ENCODE peak calls at places on chromosomes 1 and 21, in seven cellular contexts. D is NCI-H1092; B is epithelial cell of esophagus; V is mucosa of gallbladder; H is CD4-positive, alpha-beta T cell; S is kidney glomerular epithelial cell; C is left ventricle myocardium inferior. Z is an unnamed sample.

GRCh38 chr1:85047472-85048295 is 616 bp downstream of the MCOLN3 start:
- DNase-seq in D (no peak), B (peak), V (no peak), H (no peak), S (no peak), C (peak), Z (no peak)

GRCh38 chr1:209335090-209335692 is 248.3 kb upstream of the CAMK1G start:
- DNase-seq in D (peak), B (peak), V (no peak), H (no peak), S (no peak), C (no peak), Z (peak)

GRCh38 chr1:187445066-187445465 is 616.3 kb downstream of the PLA2G4A start:
- DNase-seq in D (no peak), B (no peak), V (no peak), H (no peak), S (no peak), C (no peak), Z (no peak)

GRCh38 chr1:211928993-211929637 is 98.6 kb upstream of the LPGAT1 start:
- DNase-seq in D (no peak), B (peak), V (peak), H (no peak), S (no peak), C (no peak), Z (no peak)

GRCh38 chr1:162649606-162650005 is 17.3 kb downstream of the DDR2 start:
- DNase-seq in D (no peak), B (no peak), V (no peak), H (no peak), S (no peak), C (no peak), Z (no peak)

GRCh38 chr1:26302733-26303405 is 3.6 kb downstream of the UBXN11 start:
- DNase-seq in D (no peak), B (peak), V (no peak), H (no peak), S (peak), C (no peak), Z (peak)

GRCh38 chr1:163509126-163509525 is 187.4 kb downstream of the NUF2 start:
- DNase-seq in D (no peak), B (peak), V (no peak), H (no peak), S (no peak), C (no peak), Z (peak)

GRCh38 chr1:29789221-29789909 is 553.0 kb downstream of the PTPRU start:
- DNase-seq in D (no peak), B (peak), V (peak), H (no peak), S (peak), C (no peak), Z (no peak)

GRCh38 chr1:10415211-10415930 is 14.9 kb upstream of the CENPS start:
- DNase-seq in D (no peak), B (peak), V (peak), H (no peak), S (no peak), C (no peak), Z (peak)

GRCh38 chr1:77538956-77539509 is 143.4 kb downstream of the ZZZ3 start:
- DNase-seq in D (no peak), B (peak), V (no peak), H (no peak), S (peak), C (no peak), Z (peak)

GRCh38 chr1:153389978-153390879 is 644 bp downstream of the S100A8 start:
- DNase-seq in D (no peak), B (no peak), V (peak), H (no peak), S (no peak), C (no peak), Z (no peak)

GRCh38 chr1:116515702-116516101 is 55.1 kb downstream of the CD58 start:
- DNase-seq in D (no peak), B (no peak), V (no peak), H (peak), S (no peak), C (no peak), Z (no peak)

GRCh38 chr21:36988536-36988935 is 18.0 kb upstream of the RIPPLY3 start:
- DNase-seq in D (no peak), B (no peak), V (no peak), H (no peak), S (no peak), C (no peak), Z (no peak)

GRCh38 chr1:66889030-66889429 is 35.6 kb downstream of the DNAI4 start:
- DNase-seq in D (no peak), B (no peak), V (no peak), H (no peak), S (no peak), C (no peak), Z (no peak)

GRCh38 chr1:9115656-9116205 is 13.2 kb downstream of the GPR157 start:
- DNase-seq in D (no peak), B (peak), V (no peak), H (no peak), S (no peak), C (no peak), Z (no peak)

GRCh38 chr1:86567936-86568335 is 21.1 kb downstream of the CLCA4 start:
- DNase-seq in D (no peak), B (peak), V (no peak), H (no peak), S (no peak), C (no peak), Z (no peak)

GRCh38 chr1:98644510-98644909 is 17.0 kb upstream of the SNX7 start:
- DNase-seq in D (no peak), B (no peak), V (no peak), H (no peak), S (no peak), C (no peak), Z (no peak)

GRCh38 chr21:43361127-43361492 is 65.8 kb downstream of the SIK1 start:
- DNase-seq in D (no peak), B (peak), V (no peak), H (peak), S (no peak), C (peak), Z (no peak)

GRCh38 chr1:234962340-234962989 is 166.2 kb downstream of the TOMM20 start:
- DNase-seq in D (no peak), B (peak), V (no peak), H (no peak), S (peak), C (no peak), Z (peak)

GRCh38 chr1:228312091-228312764 is 94.4 kb downstream of the TRIM11 start:
- DNase-seq in D (no peak), B (no peak), V (no peak), H (no peak), S (no peak), C (no peak), Z (no peak)

GRCh38 chr1:102799496-102799895 is 308.8 kb downstream of the COL11A1 start:
- DNase-seq in D (no peak), B (no peak), V (no peak), H (no peak), S (no peak), C (no peak), Z (no peak)

GRCh38 chr1:112935474-112936289 is 20.3 kb downstream of the SLC16A1 start:
- DNase-seq in D (no peak), B (peak), V (no peak), H (no peak), S (peak), C (no peak), Z (peak)

GRCh38 chr1:67489643-67490042 is 59.4 kb upstream of the SERBP1 start:
- DNase-seq in D (no peak), B (peak), V (no peak), H (no peak), S (peak), C (no peak), Z (no peak)

GRCh38 chr1:160860840-160861505 is 1.7 kb downstream of the CD244 start:
- DNase-seq in D (no peak), B (no peak), V (no peak), H (no peak), S (no peak), C (no peak), Z (no peak)

GRCh38 chr1:234731371-234732085 is 121.5 kb upstream of the IRF2BP2 start:
- DNase-seq in D (no peak), B (peak), V (no peak), H (peak), S (peak), C (no peak), Z (no peak)

GRCh38 chr1:27634166-27634981 is 611 bp downstream of the FGR start:
- DNase-seq in D (no peak), B (no peak), V (no peak), H (peak), S (no peak), C (peak), Z (no peak)

GRCh38 chr1:12617511-12617900 is 504 bp downstream of the DHRS3 start:
- DNase-seq in D (no peak), B (peak), V (no peak), H (peak), S (no peak), C (no peak), Z (no peak)

Z was measured in Caki2.